ENCODE peak calls at places on chromosomes 12 and 14, in ten cellular contexts. C is epithelial cell of proximal tubule, B is cardiac fibroblast, K is WERI-Rb-1, P is HL-60, O is heart right ventricle, G is AG10803, F is A673, Y is neural progenitor cell, X is WTC11. E is an unnamed sample.

GRCh38 chr12:53220857-53221202 is 11.2 kb downstream of the RARG start:
- DNase-seq in X (peak; percentile 94), K (peak; percentile 92), Y (peak; percentile 98), O (peak; percentile 93), G (peak; percentile 94), F (peak; percentile 88), B (peak; percentile 92), P (peak; percentile 78), C (no peak), E (peak; percentile 98)

GRCh38 chr14:23175823-23176222 is 7.6 kb downstream of the SLC7A8 start:
- DNase-seq in O (no peak), K (no peak), B (peak; percentile 48), X (no peak), F (peak; percentile 76), P (no peak), Y (no peak), G (peak; percentile 45), C (no peak), E (no peak)

GRCh38 chr12:105419606-105420005 is 89.1 kb downstream of the C12orf75 start:
- DNase-seq in O (no peak), B (no peak), Y (no peak), G (peak; percentile 29), C (no peak), P (no peak), F (no peak), X (no peak), K (no peak), E (no peak)

GRCh38 chr12:3630621-3631271 is 122.2 kb downstream of the CRACR2A start:
- DNase-seq in C (no peak), O (no peak), Y (no peak), K (no peak), B (no peak), F (no peak), G (no peak), X (no peak), P (no peak), E (no peak)

GRCh38 chr14:74933925-74934435 is 10.9 kb upstream of the RPS6KL1 start:
- DNase-seq in X (no peak), Y (no peak), P (no peak), B (no peak), K (no peak), C (no peak), F (no peak), O (no peak), G (peak; percentile 42), E (no peak)

GRCh38 chr12:5716221-5716620 is 228.8 kb downstream of the ANO2 start:
- DNase-seq in G (peak; percentile 32), P (no peak), C (peak; percentile 18), O (peak; percentile 12), Y (no peak), B (no peak), F (no peak), K (no peak), X (no peak), E (no peak)

GRCh38 chr14:84806627-84807026 is 723.3 kb upstream of the FLRT2 start:
- DNase-seq in B (peak; percentile 10), K (no peak), G (peak; percentile 3), Y (no peak), O (no peak), P (no peak), C (no peak), F (no peak), X (no peak), E (no peak)

GRCh38 chr12:131511391-131511802 is 199.5 kb upstream of the SFSWAP start:
- DNase-seq in B (no peak), Y (no peak), P (peak; percentile 15), C (peak; percentile 12), X (no peak), G (peak; percentile 11), K (no peak), F (peak; percentile 94), O (no peak), E (peak; percentile 80)

GRCh38 chr12:79415296-79415695 is 275.5 kb downstream of the PAWR start:
- DNase-seq in C (no peak), F (no peak), O (no peak), G (peak; percentile 45), Y (no peak), P (no peak), B (no peak), X (no peak), K (no peak), E (no peak)

GRCh38 chr14:104195854-104196253 is 57.5 kb downstream of the KIF26A start:
- DNase-seq in K (no peak), P (no peak), X (no peak), Y (peak; percentile 62), F (no peak), C (no peak), B (no peak), O (no peak), G (no peak), E (no peak)

DNA sequence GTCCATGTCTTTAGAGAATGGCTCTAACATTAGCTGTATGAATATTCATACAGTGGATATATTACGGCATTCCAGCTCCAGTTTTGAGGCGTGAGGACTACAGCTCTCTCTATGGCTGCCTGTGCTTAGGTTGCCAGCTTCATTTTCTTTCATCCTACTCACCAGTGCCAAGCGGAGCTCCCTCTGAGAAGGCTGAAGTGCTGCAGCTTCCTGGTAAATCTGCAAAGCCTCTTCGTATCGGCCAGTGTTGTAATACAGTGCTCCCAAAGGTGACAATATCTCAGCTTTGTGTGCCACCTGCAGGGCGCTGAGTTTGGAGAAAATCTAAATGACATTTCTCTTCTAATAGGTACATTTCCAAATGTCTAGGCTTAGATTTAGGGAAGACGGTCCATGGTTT is 19.8 kb upstream of the OVCH1 start:
- DNase-seq in Y (no peak), X (no peak), O (no peak), F (peak; percentile 5), K (peak; percentile 35), P (no peak), G (no peak), C (no peak), B (no peak), E (no peak)
- TF ChIP-seq CTCF in Y (no peak), X (no peak), O (no peak), F (no peak), K (peak; percentile 24), P (no peak), G (no peak), C (peak; percentile 25), B (no peak), E (no peak)

DNA sequence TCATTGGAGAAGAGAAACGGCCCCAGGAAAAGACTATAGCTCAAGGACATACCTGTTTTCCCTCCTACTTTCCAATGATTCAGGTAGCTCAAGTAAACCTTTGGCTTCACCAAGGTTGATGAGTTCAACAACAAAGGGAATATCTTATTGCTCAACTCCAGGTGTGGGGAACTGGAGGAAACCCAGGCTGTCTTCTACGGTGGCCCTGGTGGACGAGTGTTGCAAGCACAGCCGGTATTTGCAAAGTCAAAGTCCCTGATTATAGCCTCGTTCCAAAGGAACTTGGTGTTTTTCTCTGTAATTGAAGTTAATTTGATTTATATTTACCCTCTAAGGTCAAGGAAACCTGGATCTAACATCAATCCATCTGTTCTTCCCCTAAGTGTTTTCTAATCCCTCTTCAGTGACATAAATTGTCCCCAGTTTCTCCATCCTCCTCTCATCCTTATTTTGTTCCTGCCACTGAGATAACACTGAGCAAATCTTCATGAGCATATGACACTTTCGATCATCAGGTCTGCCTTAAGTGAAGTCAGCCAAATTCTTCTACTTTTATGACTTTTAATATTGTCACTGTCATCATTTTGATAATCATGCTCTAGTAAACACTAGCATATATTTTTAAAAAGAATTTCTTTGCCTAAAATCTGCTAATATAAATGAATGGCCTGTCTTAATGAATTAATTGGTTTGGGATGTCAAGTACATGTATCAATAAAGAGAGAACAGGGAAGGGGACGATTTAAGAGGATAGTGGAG is 174.6 kb upstream of the TBX3 start:
- DNase-seq in O (no peak), G (no peak), B (no peak), K (peak; percentile 28), F (no peak), Y (no peak), C (no peak), P (no peak), X (peak; percentile 36), E (no peak)
- TF ChIP-seq CTCF in O (no peak), G (peak; percentile 16), B (peak; percentile 31), K (peak; percentile 35), F (no peak), Y (peak; percentile 39), C (no peak), P (no peak), X (peak; percentile 54), E (no peak)

GRCh38 chr12:54439521-54440255 is 20.6 kb upstream of the ITGA5 start:
- DNase-seq in P (peak; percentile 66), O (peak; percentile 16), K (no peak), F (peak; percentile 79), G (peak; percentile 90), X (no peak), C (no peak), B (peak; percentile 88), Y (peak; percentile 64), E (peak; percentile 67)
- TF ChIP-seq CTCF in P (peak; percentile 67), O (peak; percentile 81), K (peak; percentile 64), F (peak; percentile 87), G (peak; percentile 96), X (peak; percentile 74), C (peak; percentile 86), B (peak; percentile 75), Y (peak; percentile 85), E (peak; percentile 69)

GRCh38 chr12:95963104-95963503 is 20.0 kb downstream of the AMDHD1 start:
- DNase-seq in Y (peak; percentile 54), X (no peak), P (no peak), F (peak; percentile 64), B (no peak), C (no peak), O (no peak), K (peak; percentile 33), G (no peak), E (no peak)
- TF ChIP-seq CTCF in Y (peak; percentile 57), X (no peak), P (peak; percentile 40), F (peak; percentile 59), B (peak; percentile 10), C (peak; percentile 22), O (no peak), K (peak; percentile 67), G (peak; percentile 5), E (peak; percentile 15)

E was measured in GM13977.